ENCODE peak calls at places on chromosomes 1 and 21, in four cellular contexts. One of them, this sample, is unnamed.
A peak's percentile ranks its signal among the peaks of the same experiment; 100 is the strongest.

GRCh38 chr1:43619314-43619790 is 30.6 kb upstream of the KDM4A start:
- DNase-seq in colonic mucosa: no peak
- DNase-seq in astrocyte of the spinal cord: no peak
- DNase-seq in adrenal gland: no peak
- DNase-seq in this sample: no peak

GRCh38 chr1:11700655-11701467 is 9.4 kb downstream of the DRAXIN start:
- DNase-seq in colonic mucosa: no peak
- DNase-seq in astrocyte of the spinal cord: no peak
- DNase-seq in adrenal gland: no peak
- DNase-seq in this sample: no peak

GRCh38 chr1:200038645-200038986 is 11.1 kb downstream of the NR5A2 start:
- DNase-seq in colonic mucosa: peak; percentile 72
- DNase-seq in astrocyte of the spinal cord: no peak
- DNase-seq in adrenal gland: no peak
- DNase-seq in this sample: no peak

GRCh38 chr1:240107058-240107684 is 15.5 kb downstream of the FMN2 start:
- DNase-seq in colonic mucosa: no peak
- DNase-seq in astrocyte of the spinal cord: peak; percentile 86
- DNase-seq in adrenal gland: no peak
- DNase-seq in this sample: peak; percentile 43

GRCh38 chr21:38175321-38175720 is 81.5 kb upstream of the KCNJ15 start:
- DNase-seq in colonic mucosa: no peak
- DNase-seq in astrocyte of the spinal cord: no peak
- DNase-seq in adrenal gland: no peak
- DNase-seq in this sample: no peak

GRCh38 chr1:28326980-28327379 is 1.9 kb upstream of the MED18 start:
- DNase-seq in colonic mucosa: no peak
- DNase-seq in astrocyte of the spinal cord: no peak
- DNase-seq in adrenal gland: no peak
- DNase-seq in this sample: no peak

GRCh38 chr1:94702440-94702810 is 117.7 kb upstream of the SLC44A3 start:
- DNase-seq in colonic mucosa: no peak
- DNase-seq in astrocyte of the spinal cord: peak; percentile 23
- DNase-seq in adrenal gland: peak; percentile 29
- DNase-seq in this sample: peak; percentile 65

GRCh38 chr1:234745844-234746797 is 136.1 kb upstream of the IRF2BP2 start:
- DNase-seq in colonic mucosa: no peak
- DNase-seq in astrocyte of the spinal cord: peak; percentile 62
- DNase-seq in adrenal gland: peak; percentile 27
- DNase-seq in this sample: no peak

GRCh38 chr1:185966487-185966886 is 232.3 kb downstream of the HMCN1 start:
- DNase-seq in colonic mucosa: no peak
- DNase-seq in astrocyte of the spinal cord: peak; percentile 41
- DNase-seq in adrenal gland: no peak
- DNase-seq in this sample: no peak

GRCh38 chr1:53115403-53116306 is 26.8 kb downstream of the SLC1A7 start:
- DNase-seq in colonic mucosa: no peak
- DNase-seq in astrocyte of the spinal cord: no peak
- DNase-seq in adrenal gland: no peak
- DNase-seq in this sample: no peak

GRCh38 chr1:85282424-85282823 is 6.0 kb upstream of the BCL10 start:
- DNase-seq in colonic mucosa: no peak
- DNase-seq in astrocyte of the spinal cord: no peak
- DNase-seq in adrenal gland: no peak
- DNase-seq in this sample: no peak

GRCh38 chr1:113533061-113533460 is 142.7 kb downstream of the MAGI3 start:
- DNase-seq in colonic mucosa: no peak
- DNase-seq in astrocyte of the spinal cord: no peak
- DNase-seq in adrenal gland: no peak
- DNase-seq in this sample: no peak

GRCh38 chr1:234437423-234438171 is 41.4 kb downstream of the TARBP1 start:
- DNase-seq in colonic mucosa: no peak
- DNase-seq in astrocyte of the spinal cord: peak; percentile 28
- DNase-seq in adrenal gland: no peak
- DNase-seq in this sample: peak; percentile 14

GRCh38 chr1:30462826-30463425 is 260.5 kb downstream of the MATN1 start:
- DNase-seq in colonic mucosa: no peak
- DNase-seq in astrocyte of the spinal cord: no peak
- DNase-seq in adrenal gland: no peak
- DNase-seq in this sample: no peak

GRCh38 chr1:58934711-58935110 is 150.9 kb upstream of the JUN start:
- DNase-seq in colonic mucosa: no peak
- DNase-seq in astrocyte of the spinal cord: peak; percentile 27
- DNase-seq in adrenal gland: no peak
- DNase-seq in this sample: no peak

GRCh38 chr1:203536575-203536974 is 42.6 kb downstream of the OPTC start:
- DNase-seq in colonic mucosa: no peak
- DNase-seq in astrocyte of the spinal cord: no peak
- DNase-seq in adrenal gland: no peak
- DNase-seq in this sample: no peak

GRCh38 chr1:48127735-48128685 is 94.5 kb upstream of the SLC5A9 start:
- DNase-seq in colonic mucosa: no peak
- DNase-seq in astrocyte of the spinal cord: no peak
- DNase-seq in adrenal gland: no peak
- DNase-seq in this sample: no peak

GRCh38 chr1:48121951-48122350 is 100.6 kb upstream of the SLC5A9 start:
- DNase-seq in colonic mucosa: no peak
- DNase-seq in astrocyte of the spinal cord: no peak
- DNase-seq in adrenal gland: no peak
- DNase-seq in this sample: no peak

GRCh38 chr1:48123647-48124046 is 98.9 kb upstream of the SLC5A9 start:
- DNase-seq in colonic mucosa: no peak
- DNase-seq in astrocyte of the spinal cord: no peak
- DNase-seq in adrenal gland: no peak
- DNase-seq in this sample: no peak
- TF ChIP-seq CTCF in colonic mucosa: no peak
- TF ChIP-seq CTCF in astrocyte of the spinal cord: no peak
- TF ChIP-seq CTCF in adrenal gland: no peak
- TF ChIP-seq CTCF in this sample: no peak

GRCh38 chr1:153773004-153773921 is 1.9 kb upstream of the SLC27A3 start:
- DNase-seq in colonic mucosa: no peak
- DNase-seq in astrocyte of the spinal cord: no peak
- DNase-seq in adrenal gland: peak; percentile 61
- DNase-seq in this sample: no peak

GRCh38 chr1:153771241-153771640 is 4.0 kb upstream of the SLC27A3 start:
- DNase-seq in colonic mucosa: no peak
- DNase-seq in astrocyte of the spinal cord: no peak
- DNase-seq in adrenal gland: no peak
- DNase-seq in this sample: no peak

GRCh38 chr1:153771841-153772593 is 3.2 kb upstream of the SLC27A3 start:
- DNase-seq in colonic mucosa: no peak
- DNase-seq in astrocyte of the spinal cord: no peak
- DNase-seq in adrenal gland: no peak
- DNase-seq in this sample: no peak

GRCh38 chr1:153768316-153769126 is 6.7 kb upstream of the SLC27A3 start:
- DNase-seq in colonic mucosa: peak; percentile 69
- DNase-seq in astrocyte of the spinal cord: no peak
- DNase-seq in adrenal gland: no peak
- DNase-seq in this sample: no peak

GRCh38 chr1:153770812-153771211 is 4.4 kb upstream of the SLC27A3 start:
- DNase-seq in colonic mucosa: no peak
- DNase-seq in astrocyte of the spinal cord: no peak
- DNase-seq in adrenal gland: no peak
- DNase-seq in this sample: no peak
- H3K4me3 ChIP-seq in colonic mucosa: no peak overlapping the region
- H3K4me3 ChIP-seq in astrocyte of the spinal cord: no peak overlapping the region
- H3K4me3 ChIP-seq in adrenal gland: no peak overlapping the region
- H3K4me3 ChIP-seq in this sample: no peak overlapping the region

GRCh38 chr1:204819495-204819894 is 51.2 kb upstream of the NFASC start:
- DNase-seq in colonic mucosa: no peak
- DNase-seq in astrocyte of the spinal cord: no peak
- DNase-seq in adrenal gland: no peak
- DNase-seq in this sample: no peak
- TF ChIP-seq CTCF in colonic mucosa: no peak
- TF ChIP-seq CTCF in astrocyte of the spinal cord: no peak
- TF ChIP-seq CTCF in adrenal gland: no peak
- TF ChIP-seq CTCF in this sample: no peak

GRCh38 chr1:212040629-212041028 is 5.1 kb downstream of the DTL start:
- DNase-seq in colonic mucosa: no peak
- DNase-seq in astrocyte of the spinal cord: no peak
- DNase-seq in adrenal gland: no peak
- DNase-seq in this sample: no peak
- H3K4me3 ChIP-seq in colonic mucosa: no peak overlapping the region
- H3K4me3 ChIP-seq in astrocyte of the spinal cord: no peak overlapping the region
- H3K4me3 ChIP-seq in adrenal gland: no peak overlapping the region
- H3K4me3 ChIP-seq in this sample: no peak overlapping the region

GRCh38 chr1:154117642-154118041 is 37.2 kb downstream of the NUP210L start:
- DNase-seq in colonic mucosa: no peak
- DNase-seq in astrocyte of the spinal cord: no peak
- DNase-seq in adrenal gland: no peak
- DNase-seq in this sample: no peak
- TF ChIP-seq CTCF in colonic mucosa: no peak
- TF ChIP-seq CTCF in astrocyte of the spinal cord: no peak
- TF ChIP-seq CTCF in adrenal gland: no peak
- TF ChIP-seq CTCF in this sample: no peak